ENCODE peak calls at places on chromosomes 1 and 21, in nine cellular contexts. One of them, this sample, is unnamed.

GRCh38 chr1:180536796-180537372 is 21.9 kb upstream of the OVAAL start:
- DNase-seq in breast epithelium: no peak
- DNase-seq in spleen: no peak
- DNase-seq in IMR-90: no peak
- DNase-seq in tibial nerve: no peak
- DNase-seq in ovary: no peak
- DNase-seq in A549: no peak
- DNase-seq in adrenal gland: no peak
- DNase-seq in upper lobe of left lung: no peak
- DNase-seq in this sample: no peak

GRCh38 chr1:228860911-228861829 is 125.9 kb downstream of the RHOU start:
- DNase-seq in adrenal gland: peak
- DNase-seq in A549: peak
- DNase-seq in ovary: no peak
- DNase-seq in upper lobe of left lung: peak
- DNase-seq in spleen: no peak
- DNase-seq in tibial nerve: no peak
- DNase-seq in IMR-90: peak
- DNase-seq in breast epithelium: no peak
- DNase-seq in this sample: no peak

GRCh38 chr1:119227446-119227845 is 87.0 kb upstream of the WARS2 start:
- DNase-seq in tibial nerve: no peak
- DNase-seq in IMR-90: no peak
- DNase-seq in spleen: no peak
- DNase-seq in ovary: no peak
- DNase-seq in breast epithelium: no peak
- DNase-seq in adrenal gland: no peak
- DNase-seq in A549: no peak
- DNase-seq in upper lobe of left lung: no peak
- DNase-seq in this sample: no peak

GRCh38 chr1:116001739-116002487 is 25.6 kb downstream of the SLC22A15 start:
- DNase-seq in upper lobe of left lung: no peak
- DNase-seq in A549: no peak
- DNase-seq in IMR-90: no peak
- DNase-seq in adrenal gland: no peak
- DNase-seq in ovary: no peak
- DNase-seq in breast epithelium: no peak
- DNase-seq in tibial nerve: no peak
- DNase-seq in spleen: no peak
- DNase-seq in this sample: no peak

GRCh38 chr1:108316545-108316944 is 72.7 kb upstream of the NBPF4 start:
- DNase-seq in adrenal gland: no peak
- DNase-seq in spleen: no peak
- DNase-seq in ovary: no peak
- DNase-seq in upper lobe of left lung: no peak
- DNase-seq in IMR-90: peak
- DNase-seq in A549: no peak
- DNase-seq in breast epithelium: no peak
- DNase-seq in tibial nerve: no peak
- DNase-seq in this sample: no peak

GRCh38 chr21:38266732-38267131 is 9.9 kb downstream of the KCNJ15 start:
- DNase-seq in tibial nerve: no peak
- DNase-seq in breast epithelium: no peak
- DNase-seq in ovary: no peak
- DNase-seq in A549: no peak
- DNase-seq in upper lobe of left lung: no peak
- DNase-seq in IMR-90: peak
- DNase-seq in spleen: no peak
- DNase-seq in adrenal gland: no peak
- DNase-seq in this sample: no peak

GRCh38 chr1:162753998-162754585 is 36.4 kb upstream of the HSD17B7 start:
- DNase-seq in ovary: no peak
- DNase-seq in A549: no peak
- DNase-seq in spleen: no peak
- DNase-seq in adrenal gland: no peak
- DNase-seq in tibial nerve: no peak
- DNase-seq in IMR-90: peak
- DNase-seq in upper lobe of left lung: no peak
- DNase-seq in breast epithelium: no peak
- DNase-seq in this sample: no peak

GRCh38 chr1:177443003-177443402 is 272.2 kb downstream of the BRINP2 start:
- DNase-seq in breast epithelium: no peak
- DNase-seq in ovary: no peak
- DNase-seq in A549: no peak
- DNase-seq in tibial nerve: no peak
- DNase-seq in adrenal gland: no peak
- DNase-seq in IMR-90: no peak
- DNase-seq in spleen: no peak
- DNase-seq in upper lobe of left lung: no peak
- DNase-seq in this sample: no peak

GRCh38 chr21:31282095-31282709 is 61.9 kb downstream of the TIAM1 start:
- DNase-seq in spleen: no peak
- DNase-seq in IMR-90: peak
- DNase-seq in breast epithelium: no peak
- DNase-seq in ovary: no peak
- DNase-seq in A549: peak
- DNase-seq in adrenal gland: no peak
- DNase-seq in upper lobe of left lung: no peak
- DNase-seq in tibial nerve: no peak
- DNase-seq in this sample: no peak

GRCh38 chr1:38197566-38197965 is 151.0 kb upstream of the POU3F1 start:
- DNase-seq in IMR-90: no peak
- DNase-seq in A549: no peak
- DNase-seq in spleen: no peak
- DNase-seq in upper lobe of left lung: no peak
- DNase-seq in adrenal gland: no peak
- DNase-seq in tibial nerve: no peak
- DNase-seq in ovary: no peak
- DNase-seq in breast epithelium: no peak
- DNase-seq in this sample: no peak

GRCh38 chr1:38193040-38193439 is 146.4 kb upstream of the POU3F1 start:
- DNase-seq in adrenal gland: no peak
- DNase-seq in A549: no peak
- DNase-seq in IMR-90: no peak
- DNase-seq in spleen: no peak
- DNase-seq in tibial nerve: no peak
- DNase-seq in upper lobe of left lung: no peak
- DNase-seq in breast epithelium: no peak
- DNase-seq in ovary: no peak
- DNase-seq in this sample: no peak

GRCh38 chr1:38194486-38194885 is 147.9 kb upstream of the POU3F1 start:
- DNase-seq in upper lobe of left lung: peak
- DNase-seq in spleen: no peak
- DNase-seq in tibial nerve: no peak
- DNase-seq in A549: no peak
- DNase-seq in IMR-90: no peak
- DNase-seq in adrenal gland: no peak
- DNase-seq in breast epithelium: no peak
- DNase-seq in ovary: no peak
- DNase-seq in this sample: no peak

GRCh38 chr1:38198099-38198498 is 151.5 kb upstream of the POU3F1 start:
- DNase-seq in tibial nerve: no peak
- DNase-seq in ovary: no peak
- DNase-seq in A549: no peak
- DNase-seq in upper lobe of left lung: no peak
- DNase-seq in adrenal gland: no peak
- DNase-seq in breast epithelium: no peak
- DNase-seq in spleen: no peak
- DNase-seq in IMR-90: no peak
- DNase-seq in this sample: no peak
- TF ChIP-seq CTCF in tibial nerve: no peak
- TF ChIP-seq CTCF in ovary: no peak
- TF ChIP-seq CTCF in A549: no peak
- TF ChIP-seq CTCF in upper lobe of left lung: no peak
- TF ChIP-seq CTCF in adrenal gland: no peak
- TF ChIP-seq CTCF in breast epithelium: no peak
- TF ChIP-seq CTCF in spleen: no peak
- TF ChIP-seq CTCF in IMR-90: no peak
- TF ChIP-seq CTCF in this sample: no peak

DNA sequence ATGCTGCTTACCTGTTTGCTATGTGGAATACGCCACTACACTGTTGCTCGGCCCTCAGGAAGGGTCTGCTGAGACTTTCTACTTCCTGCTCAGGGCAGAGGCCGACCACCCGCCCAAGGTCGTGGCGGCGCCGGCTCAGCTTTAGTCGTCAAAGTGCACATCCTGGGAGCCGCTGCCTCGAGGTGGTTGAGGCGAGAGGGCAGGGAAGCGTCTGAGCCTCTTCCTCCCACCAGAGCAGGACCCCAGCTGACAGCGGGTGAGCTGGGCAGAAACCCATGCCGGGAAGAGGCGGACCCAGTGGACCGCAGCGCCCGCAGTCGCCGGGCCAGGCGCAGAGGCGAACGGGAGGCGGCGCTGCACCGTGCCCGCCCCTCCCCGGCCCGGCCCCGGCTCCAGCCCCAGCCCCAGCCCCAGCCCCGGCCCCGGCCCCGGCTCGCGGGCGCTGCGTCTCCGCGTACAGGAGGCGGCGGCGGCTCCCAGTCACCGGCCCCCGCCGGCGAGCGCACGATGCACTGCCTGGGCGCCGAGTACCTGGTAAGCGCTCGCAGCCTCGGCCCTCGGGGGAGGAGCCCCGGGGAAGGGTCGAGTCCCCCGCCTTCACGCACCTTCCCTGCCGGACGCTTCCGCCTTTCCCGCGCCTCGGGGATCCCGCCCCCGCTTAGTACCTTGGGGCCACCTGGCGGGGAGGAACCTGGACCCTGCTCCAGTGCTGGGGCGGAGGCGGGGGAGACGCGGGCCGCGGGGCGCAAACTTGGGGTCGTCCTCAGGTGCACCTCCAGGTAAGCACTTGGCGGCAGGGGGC is at the start of gene SLC44A3:
- DNase-seq in upper lobe of left lung: peak
- DNase-seq in IMR-90: peak
- DNase-seq in spleen: peak
- DNase-seq in A549: peak
- DNase-seq in ovary: peak
- DNase-seq in tibial nerve: no peak
- DNase-seq in adrenal gland: peak
- DNase-seq in breast epithelium: peak
- DNase-seq in this sample: no peak
- TF ChIP-seq POLR2A in upper lobe of left lung: no peak
- TF ChIP-seq POLR2A in IMR-90: no peak
- TF ChIP-seq POLR2A in spleen: no peak
- TF ChIP-seq POLR2A in A549: peak
- TF ChIP-seq POLR2A in ovary: no peak
- TF ChIP-seq POLR2A in tibial nerve: no peak
- TF ChIP-seq POLR2A in adrenal gland: no peak
- TF ChIP-seq POLR2A in breast epithelium: no peak
- TF ChIP-seq POLR2A in this sample: no peak

DNA sequence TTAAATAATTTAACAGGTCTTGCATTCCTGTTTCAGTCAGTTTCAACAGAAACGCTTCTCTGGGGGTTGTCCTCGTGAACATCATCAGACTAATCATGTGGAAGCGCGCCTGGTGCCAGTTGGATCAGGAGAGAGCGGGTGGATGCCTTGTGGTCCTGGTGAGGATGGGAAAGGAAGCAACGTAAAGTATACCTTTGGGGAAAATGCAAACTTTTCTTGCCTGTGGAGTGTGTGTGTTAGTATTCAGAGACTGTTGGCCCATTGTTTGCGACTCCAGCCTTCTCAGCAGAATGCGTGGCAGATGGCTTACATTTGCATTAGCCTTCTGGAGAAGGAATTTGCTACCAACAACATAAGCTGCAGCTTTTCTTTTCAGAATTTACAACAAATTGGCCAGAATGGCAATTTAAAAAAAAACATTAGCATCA is 173.9 kb downstream of the RWDD3 start:
- DNase-seq in spleen: no peak
- DNase-seq in ovary: no peak
- DNase-seq in tibial nerve: no peak
- DNase-seq in upper lobe of left lung: no peak
- DNase-seq in IMR-90: no peak
- DNase-seq in adrenal gland: no peak
- DNase-seq in breast epithelium: no peak
- DNase-seq in A549: no peak
- DNase-seq in this sample: no peak
- TF ChIP-seq CTCF in spleen: no peak
- TF ChIP-seq CTCF in ovary: no peak
- TF ChIP-seq CTCF in tibial nerve: no peak
- TF ChIP-seq CTCF in upper lobe of left lung: no peak
- TF ChIP-seq CTCF in IMR-90: no peak
- TF ChIP-seq CTCF in adrenal gland: no peak
- TF ChIP-seq CTCF in breast epithelium: no peak
- TF ChIP-seq CTCF in A549: no peak
- TF ChIP-seq CTCF in this sample: no peak

DNA sequence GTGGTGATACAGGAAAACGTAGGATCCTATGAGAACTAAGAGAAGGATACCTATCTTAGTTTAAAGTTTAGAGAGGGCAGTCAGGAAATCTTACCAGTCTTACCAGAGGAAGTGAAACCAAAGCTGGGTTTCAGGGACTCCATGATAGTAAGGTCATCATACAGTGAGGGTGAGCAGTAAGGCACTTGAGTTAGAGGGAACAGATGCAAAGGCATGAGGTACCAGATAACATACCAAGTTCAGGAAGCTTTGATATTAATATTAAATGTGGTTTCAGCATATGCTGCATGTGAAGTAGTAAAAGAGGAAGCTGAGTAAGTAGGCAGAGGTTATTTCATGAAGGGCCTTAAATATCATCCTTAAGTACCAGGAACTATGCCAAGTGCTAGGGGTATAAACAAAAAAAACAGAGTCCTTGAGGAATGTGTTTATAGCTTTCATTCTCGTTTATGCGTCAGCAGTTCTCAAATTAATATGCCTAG is 16.9 kb downstream of the ATG4C start:
- DNase-seq in adrenal gland: no peak
- DNase-seq in tibial nerve: no peak
- DNase-seq in spleen: no peak
- DNase-seq in IMR-90: peak
- DNase-seq in upper lobe of left lung: no peak
- DNase-seq in ovary: no peak
- DNase-seq in A549: no peak
- DNase-seq in breast epithelium: no peak
- DNase-seq in this sample: no peak
- TF ChIP-seq POLR2A in adrenal gland: no peak
- TF ChIP-seq POLR2A in tibial nerve: no peak
- TF ChIP-seq POLR2A in spleen: no peak
- TF ChIP-seq POLR2A in IMR-90: no peak
- TF ChIP-seq POLR2A in upper lobe of left lung: no peak
- TF ChIP-seq POLR2A in ovary: no peak
- TF ChIP-seq POLR2A in A549: no peak
- TF ChIP-seq POLR2A in breast epithelium: no peak
- TF ChIP-seq POLR2A in this sample: no peak

DNA sequence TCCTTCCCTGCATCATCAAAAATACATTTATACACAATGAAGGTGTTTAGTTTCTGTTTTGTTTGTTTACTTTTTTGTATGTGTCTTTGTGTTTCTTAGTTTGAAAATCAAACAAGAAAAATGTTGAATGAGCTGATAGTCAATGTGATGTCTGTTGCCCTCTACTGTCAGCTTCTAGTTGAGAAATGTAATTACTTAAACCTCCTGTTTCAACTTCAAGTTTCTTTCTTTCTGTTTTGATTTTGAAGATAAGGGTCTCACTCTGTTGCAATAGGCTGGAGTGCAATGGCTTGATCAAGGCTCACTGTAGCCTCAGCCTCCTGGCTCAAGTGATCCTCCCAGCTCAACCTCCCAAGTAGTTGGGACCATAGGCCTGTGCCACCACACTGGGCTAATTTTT is 37.5 kb downstream of the SPTA1 start:
- DNase-seq in spleen: no peak
- DNase-seq in ovary: no peak
- DNase-seq in breast epithelium: no peak
- DNase-seq in adrenal gland: no peak
- DNase-seq in upper lobe of left lung: no peak
- DNase-seq in IMR-90: no peak
- DNase-seq in tibial nerve: no peak
- DNase-seq in A549: no peak
- DNase-seq in this sample: no peak
- TF ChIP-seq CTCF in spleen: no peak
- TF ChIP-seq CTCF in ovary: no peak
- TF ChIP-seq CTCF in breast epithelium: no peak
- TF ChIP-seq CTCF in adrenal gland: no peak
- TF ChIP-seq CTCF in upper lobe of left lung: no peak
- TF ChIP-seq CTCF in IMR-90: no peak
- TF ChIP-seq CTCF in tibial nerve: no peak
- TF ChIP-seq CTCF in A549: no peak
- TF ChIP-seq CTCF in this sample: no peak